ENCODE peak calls at places on chromosomes 13 and 19, in four cellular contexts. One of them, this sample, is unnamed. For H3K4me1, the result is how much of the 10 kb centered on the place peaks cover.

GRCh38 chr19:9751449-9751848 is 17.1 kb downstream of the ZNF846 start:
- DNase-seq in OCI-LY7: no peak
- DNase-seq in heart right ventricle: no peak
- DNase-seq in K562: no peak
- DNase-seq in this sample: no peak

GRCh38 chr13:113905018-113905417 is 41.1 kb upstream of the GAS6 start:
- DNase-seq in heart right ventricle: no peak
- DNase-seq in OCI-LY7: no peak
- DNase-seq in K562: no peak
- DNase-seq in this sample: no peak

GRCh38 chr13:83780201-83780600 is 102.1 kb downstream of the SLITRK1 start:
- DNase-seq in heart right ventricle: no peak
- DNase-seq in OCI-LY7: peak
- DNase-seq in K562: peak
- DNase-seq in this sample: no peak

GRCh38 chr19:28737021-28737525 is 475.9 kb downstream of the UQCRFS1 start:
- DNase-seq in heart right ventricle: no peak
- DNase-seq in K562: peak
- DNase-seq in OCI-LY7: peak
- DNase-seq in this sample: no peak

GRCh38 chr19:6023085-6023682 is 45.2 kb upstream of the RANBP3 start:
- DNase-seq in heart right ventricle: no peak
- DNase-seq in K562: no peak
- DNase-seq in OCI-LY7: no peak
- DNase-seq in this sample: no peak

GRCh38 chr13:82010780-82011179 is 1669.9 kb upstream of the SPRY2 start:
- DNase-seq in K562: no peak
- DNase-seq in OCI-LY7: no peak
- DNase-seq in heart right ventricle: no peak
- DNase-seq in this sample: no peak

GRCh38 chr19:55494172-55494761 is 6.0 kb downstream of the SSC5D start:
- DNase-seq in OCI-LY7: no peak
- DNase-seq in K562: peak
- DNase-seq in heart right ventricle: peak
- DNase-seq in this sample: peak

GRCh38 chr13:47175172-47175806 is 278.4 kb upstream of the HTR2A start:
- DNase-seq in heart right ventricle: no peak
- DNase-seq in OCI-LY7: no peak
- DNase-seq in K562: no peak
- DNase-seq in this sample: no peak

GRCh38 chr13:100650321-100650720 is 24.3 kb downstream of the TMTC4 start:
- DNase-seq in K562: no peak
- DNase-seq in heart right ventricle: no peak
- DNase-seq in OCI-LY7: no peak
- DNase-seq in this sample: no peak

GRCh38 chr13:33794576-33794975 is 23.4 kb upstream of the RFC3 start:
- DNase-seq in OCI-LY7: no peak
- DNase-seq in heart right ventricle: no peak
- DNase-seq in K562: no peak
- DNase-seq in this sample: no peak

GRCh38 chr13:113034451-113035208 is 65.6 kb downstream of the MCF2L start:
- DNase-seq in heart right ventricle: peak
- DNase-seq in OCI-LY7: no peak
- DNase-seq in K562: peak
- DNase-seq in this sample: peak

GRCh38 chr13:40987606-40988280 is 31.4 kb downstream of the ELF1 start:
- DNase-seq in heart right ventricle: no peak
- DNase-seq in OCI-LY7: no peak
- DNase-seq in K562: no peak
- DNase-seq in this sample: no peak

GRCh38 chr13:45626731-45627374 is 11.3 kb upstream of the ERICH6B start:
- DNase-seq in OCI-LY7: no peak
- DNase-seq in K562: no peak
- DNase-seq in heart right ventricle: no peak
- DNase-seq in this sample: no peak

GRCh38 chr19:13691569-13691968 is 72.8 kb upstream of the MRI1 start:
- DNase-seq in heart right ventricle: no peak
- DNase-seq in K562: no peak
- DNase-seq in OCI-LY7: no peak
- DNase-seq in this sample: no peak

GRCh38 chr13:91347996-91348905 is 764 bp downstream of the MIR17HG start:
- DNase-seq in OCI-LY7: peak
- DNase-seq in heart right ventricle: peak
- DNase-seq in K562: peak
- DNase-seq in this sample: peak

GRCh38 chr13:95948646-95949045 is 104.6 kb downstream of the UGGT2 start:
- DNase-seq in K562: no peak
- DNase-seq in OCI-LY7: no peak
- DNase-seq in heart right ventricle: no peak
- DNase-seq in this sample: no peak

GRCh38 chr13:95833713-95834112 is 156.8 kb downstream of the DNAJC3 start:
- DNase-seq in OCI-LY7: no peak
- DNase-seq in heart right ventricle: no peak
- DNase-seq in K562: no peak
- DNase-seq in this sample: no peak

GRCh38 chr13:19117913-19118739 is 63.5 kb downstream of the TUBA3C start:
- DNase-seq in OCI-LY7: no peak
- DNase-seq in heart right ventricle: no peak
- DNase-seq in K562: peak
- DNase-seq in this sample: no peak

GRCh38 chr13:50106559-50106958 is 91.3 kb downstream of the KCNRG start:
- DNase-seq in heart right ventricle: no peak
- DNase-seq in OCI-LY7: peak
- DNase-seq in K562: no peak
- DNase-seq in this sample: no peak

GRCh38 chr19:492091-492531 is 4.2 kb upstream of the MADCAM1 start:
- DNase-seq in heart right ventricle: no peak
- DNase-seq in K562: peak
- DNase-seq in OCI-LY7: peak
- DNase-seq in this sample: peak

GRCh38 chr19:1449467-1450442 is at the start of gene APC2:
- DNase-seq in OCI-LY7: peak
- DNase-seq in heart right ventricle: no peak
- DNase-seq in K562: peak
- DNase-seq in this sample: no peak

GRCh38 chr13:102555914-102556553 is 40.8 kb upstream of the TPP2 start:
- DNase-seq in K562: peak
- DNase-seq in heart right ventricle: no peak
- DNase-seq in OCI-LY7: peak
- DNase-seq in this sample: no peak

GRCh38 chr19:2529473-2529918 is 53.6 kb downstream of the GADD45B start:
- DNase-seq in heart right ventricle: no peak
- DNase-seq in OCI-LY7: no peak
- DNase-seq in K562: peak
- DNase-seq in this sample: peak

GRCh38 chr13:59477011-59477410 is 686.7 kb downstream of the DIAPH3 start:
- DNase-seq in K562: peak
- DNase-seq in heart right ventricle: no peak
- DNase-seq in OCI-LY7: peak
- DNase-seq in this sample: no peak

GRCh38 chr13:112443191-112444000 is 67.2 kb downstream of the SPACA7 start:
- DNase-seq in K562: peak
- DNase-seq in OCI-LY7: peak
- DNase-seq in heart right ventricle: no peak
- DNase-seq in this sample: peak

GRCh38 chr13:67048084-67048792 is 181.9 kb downstream of the PCDH9 start:
- DNase-seq in heart right ventricle: no peak
- DNase-seq in K562: peak
- DNase-seq in OCI-LY7: peak
- DNase-seq in this sample: no peak

GRCh38 chr13:23510979-23511735 is 59.1 kb upstream of the TNFRSF19 start:
- DNase-seq in OCI-LY7: peak
- DNase-seq in K562: peak
- DNase-seq in heart right ventricle: peak
- DNase-seq in this sample: no peak

GRCh38 chr19:21482863-21483276 is 22.5 kb upstream of the ZNF429 start:
- DNase-seq in heart right ventricle: peak
- DNase-seq in K562: peak
- DNase-seq in OCI-LY7: peak
- DNase-seq in this sample: peak

GRCh38 chr19:50215820-50216219 is 12.4 kb downstream of the MYH14 start:
- DNase-seq in K562: no peak
- DNase-seq in heart right ventricle: no peak
- DNase-seq in OCI-LY7: no peak
- DNase-seq in this sample: no peak

GRCh38 chr13:40875048-40875447 is 85.6 kb downstream of the SLC25A15 start:
- DNase-seq in heart right ventricle: no peak
- DNase-seq in OCI-LY7: no peak
- DNase-seq in K562: no peak
- DNase-seq in this sample: no peak

GRCh38 chr19:46426506-46427162 is 2.1 kb downstream of the PNMA8C start:
- DNase-seq in K562: peak
- DNase-seq in heart right ventricle: peak
- DNase-seq in OCI-LY7: peak
- DNase-seq in this sample: peak

GRCh38 chr19:10079031-10079453 is 7.1 kb upstream of the SHFL start:
- DNase-seq in heart right ventricle: no peak
- DNase-seq in K562: no peak
- DNase-seq in OCI-LY7: no peak
- DNase-seq in this sample: no peak

GRCh38 chr13:29187584-29187983 is 367.4 kb downstream of the MTUS2 start:
- DNase-seq in heart right ventricle: no peak
- DNase-seq in K562: no peak
- DNase-seq in OCI-LY7: no peak
- DNase-seq in this sample: no peak

GRCh38 chr13:24741791-24742190 is 22.2 kb upstream of the RNF17 start:
- DNase-seq in heart right ventricle: no peak
- DNase-seq in OCI-LY7: no peak
- DNase-seq in K562: no peak
- DNase-seq in this sample: no peak
- H3K27ac ChIP-seq in heart right ventricle: no peak
- H3K27ac ChIP-seq in OCI-LY7: no peak
- H3K27ac ChIP-seq in K562: no peak
- H3K27ac ChIP-seq in this sample: no peak

GRCh38 chr19:57050863-57051262 is 68.9 kb upstream of the USP29 start:
- DNase-seq in K562: no peak
- DNase-seq in OCI-LY7: no peak
- DNase-seq in heart right ventricle: no peak
- DNase-seq in this sample: no peak
- H3K4me1 ChIP-seq in K562: under half
- H3K4me1 ChIP-seq in OCI-LY7: under half
- H3K4me1 ChIP-seq in heart right ventricle: under half
- H3K4me1 ChIP-seq in this sample: under half

GRCh38 chr19:44050740-44051653 is 839 bp upstream of the ZNF223 start:
- DNase-seq in OCI-LY7: no peak
- DNase-seq in K562: no peak
- DNase-seq in heart right ventricle: no peak
- DNase-seq in this sample: no peak
- H3K27ac ChIP-seq in OCI-LY7: no peak
- H3K27ac ChIP-seq in K562: no peak
- H3K27ac ChIP-seq in heart right ventricle: no peak
- H3K27ac ChIP-seq in this sample: peak

DNA sequence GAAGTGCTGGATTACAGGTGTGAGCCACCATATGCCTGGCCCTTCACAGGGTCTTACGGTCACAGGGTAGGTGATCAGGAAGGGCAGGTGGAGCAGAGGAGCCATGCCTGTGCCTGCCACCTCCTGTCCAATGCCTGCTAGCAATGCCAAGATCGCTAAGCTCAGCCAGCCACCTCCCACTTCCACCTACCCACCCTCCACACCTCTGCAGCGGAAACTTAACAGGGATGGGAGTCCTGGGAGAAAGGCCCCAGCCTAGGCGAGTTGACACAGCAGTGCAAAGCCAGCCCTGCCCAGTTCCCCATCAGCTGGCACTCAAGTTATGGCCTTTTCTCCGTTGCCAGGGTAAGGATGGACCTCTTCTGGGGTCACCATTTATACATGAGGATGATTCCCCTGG is 15.9 kb upstream of the FCHO1 start:
- DNase-seq in heart right ventricle: no peak
- DNase-seq in OCI-LY7: no peak
- DNase-seq in K562: no peak
- DNase-seq in this sample: no peak
- H3K4me1 ChIP-seq in heart right ventricle: under half
- H3K4me1 ChIP-seq in OCI-LY7: under half
- H3K4me1 ChIP-seq in K562: under half
- H3K4me1 ChIP-seq in this sample: under half

GRCh38 chr19:29976151-29976943 is 34.3 kb downstream of the URI1 start:
- DNase-seq in OCI-LY7: no peak
- DNase-seq in K562: no peak
- DNase-seq in heart right ventricle: no peak
- DNase-seq in this sample: no peak
- H3K27ac ChIP-seq in OCI-LY7: no peak
- H3K27ac ChIP-seq in K562: no peak
- H3K27ac ChIP-seq in heart right ventricle: no peak
- H3K27ac ChIP-seq in this sample: no peak